ENCODE peak calls at places on chromosome 15, in four cellular contexts. F is neuronal stem cell, Z is mesenchymal stem cell, I is H1. N is an unnamed sample.
A peak's percentile ranks its signal among the peaks of the same experiment; 100 is the strongest.

GRCh38 chr15:45364271-45364670 is 14.1 kb downstream of the GATM start:
- DNase-seq in F (no peak), Z (no peak), I (no peak), N (no peak)

GRCh38 chr15:54990793-54991192 is 205.9 kb downstream of the RSL24D1 start:
- DNase-seq in F (no peak), Z (no peak), I (no peak), N (no peak)

GRCh38 chr15:71812966-71813722 is 2.8 kb downstream of the NR2E3 start:
- DNase-seq in F (no peak), Z (no peak), I (no peak), N (no peak)

GRCh38 chr15:59976480-59976879 is 27.6 kb upstream of the FOXB1 start:
- DNase-seq in F (no peak), Z (no peak), I (no peak), N (no peak)

GRCh38 chr15:74950078-74951000 is 6.2 kb downstream of the RPP25 start:
- DNase-seq in F (peak; percentile 84), Z (peak; percentile 83), I (peak; percentile 97), N (peak; percentile 88)

GRCh38 chr15:77048135-77048866 is 22.6 kb downstream of the TSPAN3 start:
- DNase-seq in F (no peak), Z (no peak), I (no peak), N (no peak)

GRCh38 chr15:33448961-33449611 is 138.3 kb downstream of the RYR3 start:
- DNase-seq in F (no peak), Z (no peak), I (no peak), N (no peak)

GRCh38 chr15:39685999-39686613 is 96.5 kb downstream of the FSIP1 start:
- DNase-seq in F (peak; percentile 51), Z (peak; percentile 62), I (no peak), N (no peak)

GRCh38 chr15:35674873-35675781 is 129.2 kb upstream of the DPH6 start:
- DNase-seq in F (no peak), Z (peak; percentile 84), I (no peak), N (no peak)

GRCh38 chr15:68704496-68705021 is 116.1 kb downstream of the ANP32A start:
- DNase-seq in F (no peak), Z (peak; percentile 27), I (no peak), N (no peak)

GRCh38 chr15:31455499-31455898 is 128.9 kb downstream of the KLF13 start:
- DNase-seq in F (no peak), Z (no peak), I (no peak), N (peak; percentile 29)

GRCh38 chr15:89450076-89451006 is 46.0 kb downstream of the RHCG start:
- DNase-seq in F (no peak), Z (no peak), I (peak; percentile 45), N (no peak)

GRCh38 chr15:76636059-76636458 is 269.1 kb downstream of the SCAPER start:
- DNase-seq in F (no peak), Z (peak; percentile 8), I (no peak), N (no peak)

GRCh38 chr15:44726568-44727461 is 9.5 kb upstream of the TRIM69 start:
- DNase-seq in F (no peak), Z (peak; percentile 96), I (no peak), N (peak; percentile 53)

GRCh38 chr15:57921371-57921770 is 144.1 kb downstream of the ALDH1A2 start:
- DNase-seq in F (no peak), Z (no peak), I (no peak), N (no peak)

GRCh38 chr15:51132384-51133139 is 37.9 kb upstream of the TNFAIP8L3 start:
- DNase-seq in F (peak; percentile 35), Z (peak; percentile 88), I (peak; percentile 72), N (peak; percentile 50)

GRCh38 chr15:43095243-43095642 is 10.6 kb downstream of the UBR1 start:
- DNase-seq in F (no peak), Z (peak; percentile 63), I (no peak), N (no peak)

GRCh38 chr15:65383991-65384390 is 6.2 kb upstream of the IGDCC3 start:
- DNase-seq in F (no peak), Z (no peak), I (no peak), N (no peak)

GRCh38 chr15:100170280-100170654 is 171.5 kb downstream of the ADAMTS17 start:
- DNase-seq in F (no peak), Z (no peak), I (no peak), N (no peak)

GRCh38 chr15:100570282-100570681 is 31.7 kb downstream of the LINS1 start:
- DNase-seq in F (no peak), Z (no peak), I (no peak), N (no peak)

GRCh38 chr15:77104155-77104554 is 33.2 kb upstream of the TSPAN3 start:
- DNase-seq in F (no peak), Z (no peak), I (no peak), N (no peak)

GRCh38 chr15:100686021-100686724 is 83.8 kb downstream of the ASB7 start:
- DNase-seq in F (no peak), Z (no peak), I (no peak), N (peak; percentile 20)

GRCh38 chr15:38440353-38441129 is 13.4 kb upstream of the FAM98B start:
- DNase-seq in F (peak; percentile 69), Z (peak; percentile 67), I (peak; percentile 62), N (peak; percentile 70)

GRCh38 chr15:40081691-40082194 is 26.9 kb downstream of the BMF start:
- DNase-seq in F (peak; percentile 84), Z (peak; percentile 93), I (no peak), N (peak; percentile 71)

GRCh38 chr15:81225161-81225671 is 28.5 kb downstream of the IL16 start:
- DNase-seq in F (no peak), Z (no peak), I (no peak), N (no peak)

GRCh38 chr15:37682304-37682703 is 252.1 kb upstream of the TMCO5A start:
- DNase-seq in F (no peak), Z (peak; percentile 15), I (no peak), N (peak; percentile 29)

GRCh38 chr15:69498282-69498681 is 45.7 kb downstream of the RPLP1 start:
- DNase-seq in F (no peak), Z (no peak), I (peak; percentile 17), N (no peak)

GRCh38 chr15:79329186-79329611 is 18.3 kb downstream of the TMED3 start:
- DNase-seq in F (no peak), Z (peak; percentile 85), I (no peak), N (no peak)

GRCh38 chr15:28020644-28021043 is 78.5 kb downstream of the OCA2 start:
- DNase-seq in F (no peak), Z (no peak), I (no peak), N (no peak)

GRCh38 chr15:47756872-47757271 is 39.6 kb downstream of the SEMA6D start:
- DNase-seq in F (no peak), Z (peak; percentile 80), I (no peak), N (no peak)

GRCh38 chr15:101348643-101349496 is 53.8 kb upstream of the SNRPA1 start:
- DNase-seq in F (no peak), Z (no peak), I (no peak), N (no peak)

GRCh38 chr15:42059661-42060476 is 34.5 kb downstream of the PLA2G4D start:
- DNase-seq in F (peak; percentile 65), Z (peak; percentile 48), I (peak; percentile 91), N (peak; percentile 68)

GRCh38 chr15:33201376-33202189 is 7.1 kb upstream of the FMN1 start:
- DNase-seq in F (peak; percentile 65), Z (peak; percentile 46), I (peak; percentile 53), N (peak; percentile 90)

GRCh38 chr15:76973362-76973743 is 21.6 kb upstream of the PSTPIP1 start:
- DNase-seq in F (peak; percentile 63), Z (peak; percentile 6), I (peak; percentile 85), N (peak; percentile 87)

GRCh38 chr15:25709437-25710159 is 153.5 kb downstream of the ATP10A start:
- DNase-seq in F (no peak), Z (no peak), I (no peak), N (no peak)
- H4K8ac ChIP-seq in F (peak overlapping the region; percentile 89), Z (no peak overlapping the region), I (no peak overlapping the region), N (no peak overlapping the region)

GRCh38 chr15:26682765-26683164 is 90.1 kb downstream of the GABRB3 start:
- DNase-seq in F (no peak), Z (no peak), I (no peak), N (peak; percentile 69)
- H2BK12ac ChIP-seq in F (no peak overlapping the region), Z (no peak overlapping the region), I (peak overlapping the region; percentile 2), N (no peak overlapping the region)

GRCh38 chr15:66999046-66999557 is 66.3 kb upstream of the SMAD3 start:
- DNase-seq in F (no peak), Z (no peak), I (no peak), N (no peak)
- H2BK5ac ChIP-seq in F (no peak overlapping the region), Z (no peak overlapping the region), I (no peak overlapping the region), N (no peak overlapping the region)

GRCh38 chr15:49622561-49622960 is 1.7 kb downstream of the DTWD1 start:
- DNase-seq in F (no peak), Z (peak; percentile 27), I (no peak), N (no peak)

GRCh38 chr15:49620658-49621326 is at the start of the genes DTWD1 and FAM227B:
- DNase-seq in F (peak; percentile 93), Z (peak; percentile 98), I (peak; percentile 87), N (peak; percentile 97)

GRCh38 chr15:49621327-49622210 is 721 bp downstream of the DTWD1 start:
- DNase-seq in F (no peak), Z (peak; percentile 36), I (no peak), N (no peak)

GRCh38 chr15:49619226-49619625 is 1.4 kb downstream of the FAM227B start:
- DNase-seq in F (no peak), Z (no peak), I (no peak), N (no peak)

DNA sequence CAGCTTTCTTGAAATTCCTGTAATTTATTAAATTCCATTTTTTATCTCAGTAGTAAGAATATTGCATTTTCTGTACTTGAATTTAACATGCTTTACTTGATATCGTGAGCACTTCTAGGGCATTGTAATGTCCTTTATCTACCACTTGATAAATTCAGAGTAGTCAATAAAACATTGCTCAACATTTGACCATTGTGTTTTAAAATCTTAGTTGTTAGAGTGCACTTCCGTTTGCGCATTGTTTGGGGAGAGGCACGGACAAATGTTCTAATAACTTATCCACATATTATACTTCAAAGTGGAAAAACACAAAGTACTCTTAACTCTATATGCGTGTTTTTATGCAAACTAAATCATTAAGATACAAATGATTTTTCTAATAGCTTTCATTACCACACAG is 444 bp downstream of the FAM227B start:
- DNase-seq in F (no peak), Z (peak; percentile 50), I (no peak), N (no peak)
- H4K8ac ChIP-seq in F (no peak overlapping the region), Z (no peak overlapping the region), I (no peak overlapping the region), N (no peak overlapping the region)

GRCh38 chr15:96199111-96199510 is 131.4 kb upstream of the NR2F2 start:
- DNase-seq in F (no peak), Z (no peak), I (no peak), N (no peak)

GRCh38 chr15:96200357-96200972 is 130.0 kb upstream of the NR2F2 start:
- DNase-seq in F (no peak), Z (no peak), I (no peak), N (no peak)

GRCh38 chr15:96207377-96208006 is 123.0 kb upstream of the NR2F2 start:
- DNase-seq in F (no peak), Z (no peak), I (no peak), N (no peak)

GRCh38 chr15:96201696-96202095 is 128.8 kb upstream of the NR2F2 start:
- DNase-seq in F (no peak), Z (no peak), I (no peak), N (no peak)
- H2BK12ac ChIP-seq in F (no peak overlapping the region), Z (no peak overlapping the region), I (no peak overlapping the region), N (no peak overlapping the region)

GRCh38 chr15:48940508-48940907 is 23.2 kb downstream of the SHC4 start:
- DNase-seq in F (no peak), Z (peak; percentile 75), I (no peak), N (no peak)
- H2BK5ac ChIP-seq in F (no peak overlapping the region), Z (no peak overlapping the region), I (no peak overlapping the region), N (no peak overlapping the region)